ENCODE peak calls at places on chromosomes 3 and 15, in ten cellular contexts. Y is WERI-Rb-1; G is activated B cell treated with CpG ODN at 0.5 μM for 24 hours; R is endodermal cell; A is fibroblast of lung; Z is mammary epithelial cell; S is AG09319; T is CD8-positive, alpha-beta T cell; O is heart left ventricle; U is IMR-90. V is an unnamed sample.
A peak's percentile ranks its signal among the peaks of the same experiment; 100 is the strongest.

GRCh38 chr15:80904941-80905532 is 84.6 kb downstream of the MESD start:
- DNase-seq in Z (no peak), U (peak; percentile 35), O (peak; percentile 41), S (no peak), T (no peak), G (no peak), R (no peak), A (no peak), Y (no peak), V (peak; percentile 24)

GRCh38 chr3:141280086-141280485 is 48.5 kb downstream of the PXYLP1 start:
- DNase-seq in A (peak; percentile 88), T (no peak), S (no peak), Z (no peak), O (no peak), Y (no peak), U (peak; percentile 26), G (no peak), R (no peak), V (peak; percentile 23)

GRCh38 chr3:55547086-55547666 is 60.1 kb upstream of the WNT5A start:
- DNase-seq in O (no peak), Z (no peak), A (no peak), T (no peak), R (no peak), Y (no peak), U (no peak), G (no peak), S (no peak), V (no peak)

GRCh38 chr3:98977520-98977919 is 76.0 kb upstream of the DCBLD2 start:
- DNase-seq in G (no peak), Y (no peak), T (no peak), U (peak; percentile 91), R (no peak), S (no peak), A (peak; percentile 99), Z (peak; percentile 90), O (no peak), V (peak; percentile 95)

GRCh38 chr15:64923546-64923945 is 11.8 kb downstream of the ANKDD1A start:
- DNase-seq in Y (no peak), G (no peak), O (no peak), S (no peak), U (no peak), R (no peak), Z (no peak), T (no peak), A (no peak), V (no peak)

GRCh38 chr15:22262613-22263020 is 182.3 kb downstream of the OR4M2 start:
- DNase-seq in Y (no peak), T (peak; percentile 33), G (no peak), O (peak; percentile 48), Z (no peak), A (no peak), U (no peak), R (no peak), S (no peak), V (peak; percentile 13)

GRCh38 chr3:36774072-36774471 is 9.7 kb upstream of the DCLK3 start:
- DNase-seq in Z (no peak), S (no peak), G (no peak), O (no peak), A (peak; percentile 4), U (peak; percentile 66), Y (no peak), R (no peak), T (no peak), V (peak; percentile 62)

GRCh38 chr15:29346998-29347397 is 77.4 kb upstream of the NSMCE3 start:
- DNase-seq in R (no peak), O (no peak), U (no peak), G (no peak), Z (no peak), T (no peak), S (no peak), Y (no peak), A (no peak), V (no peak)

DNA sequence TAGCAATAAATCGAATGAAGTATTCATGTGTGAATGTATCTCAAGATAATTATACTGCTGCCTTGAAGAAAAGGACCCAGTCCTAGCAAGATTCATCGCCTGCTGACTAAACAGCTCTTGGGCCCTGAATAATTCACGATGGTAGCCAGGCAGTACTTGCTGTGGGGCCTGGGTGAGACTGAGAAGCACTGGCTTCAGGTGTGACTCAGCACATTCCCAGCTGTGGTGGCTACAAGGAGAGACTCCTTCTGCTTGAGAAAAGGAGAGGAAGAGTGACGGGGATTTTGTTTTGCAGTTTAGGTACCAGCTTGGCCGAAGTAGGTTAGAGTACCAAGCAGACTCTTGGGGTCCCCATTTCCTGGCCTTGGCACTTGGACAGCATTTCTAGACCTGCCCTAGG is 47.6 kb upstream of the CD200R1L start:
- DNase-seq in S (no peak), U (peak; percentile 63), A (peak; percentile 84), O (no peak), G (no peak), T (no peak), R (peak; percentile 83), Z (peak; percentile 43), Y (no peak), V (peak; percentile 19)
- TF ChIP-seq CTCF in S (no peak), U (no peak), A (no peak), O (no peak), G (no peak), T (no peak), R (no peak), Z (no peak), Y (no peak), V (no peak)

DNA sequence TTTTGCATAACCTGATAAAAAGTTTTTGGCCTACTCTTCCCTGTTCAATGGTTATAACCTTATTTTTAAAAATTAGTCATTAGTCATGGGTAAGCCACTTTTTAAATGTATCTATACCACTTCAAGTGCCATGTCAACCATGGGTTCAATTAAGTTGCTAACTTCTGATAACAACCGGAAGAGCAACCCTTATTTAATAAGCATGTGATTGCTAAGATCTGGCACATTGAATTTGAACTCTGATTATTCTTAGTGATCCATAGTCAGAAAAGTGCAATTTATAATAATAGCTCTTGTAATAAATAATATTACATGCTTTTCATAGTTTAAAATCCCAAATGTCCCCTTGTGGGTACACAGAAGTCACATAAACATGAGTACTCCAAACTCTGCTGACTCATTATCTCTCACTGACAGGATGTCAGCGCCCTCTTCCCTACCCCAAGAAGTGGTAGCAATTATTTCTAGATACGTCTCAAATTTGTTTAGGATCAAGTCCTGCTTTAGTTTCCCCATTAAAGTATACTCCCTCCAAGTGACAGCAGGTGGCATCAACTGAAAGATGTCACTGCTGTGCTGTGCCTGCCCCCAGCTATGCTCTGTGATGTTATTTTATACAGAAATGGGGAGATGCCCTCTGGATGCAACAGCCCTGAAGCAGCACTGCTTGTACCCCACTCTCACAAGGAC is 18.6 kb downstream of the SAMD7 start:
- DNase-seq in Z (no peak), R (no peak), Y (no peak), A (no peak), T (no peak), G (no peak), S (no peak), O (no peak), U (no peak), V (no peak)
- TF ChIP-seq CTCF in Z (no peak), R (no peak), Y (no peak), A (no peak), T (no peak), G (no peak), S (no peak), O (no peak), U (no peak), V (no peak)

GRCh38 chr15:92118162-92118935 is 264.8 kb downstream of the SLCO3A1 start:
- DNase-seq in U (peak; percentile 39), R (peak; percentile 66), O (no peak), Z (peak; percentile 32), A (peak; percentile 60), Y (no peak), S (no peak), T (no peak), G (no peak), V (peak; percentile 60)

GRCh38 chr15:92120082-92120481 is 266.6 kb downstream of the SLCO3A1 start:
- DNase-seq in A (no peak), G (no peak), S (no peak), U (no peak), O (no peak), R (no peak), Z (no peak), Y (no peak), T (no peak), V (peak; percentile 40)

GRCh38 chr15:92118936-92119325 is 265.4 kb downstream of the SLCO3A1 start:
- DNase-seq in S (no peak), A (no peak), T (no peak), G (no peak), U (no peak), Z (no peak), Y (no peak), R (no peak), O (no peak), V (no peak)

GRCh38 chr15:92122259-92122658 is 268.8 kb downstream of the SLCO3A1 start:
- DNase-seq in O (no peak), S (no peak), Z (peak; percentile 13), Y (no peak), U (no peak), A (no peak), T (no peak), G (no peak), R (no peak), V (no peak)

DNA sequence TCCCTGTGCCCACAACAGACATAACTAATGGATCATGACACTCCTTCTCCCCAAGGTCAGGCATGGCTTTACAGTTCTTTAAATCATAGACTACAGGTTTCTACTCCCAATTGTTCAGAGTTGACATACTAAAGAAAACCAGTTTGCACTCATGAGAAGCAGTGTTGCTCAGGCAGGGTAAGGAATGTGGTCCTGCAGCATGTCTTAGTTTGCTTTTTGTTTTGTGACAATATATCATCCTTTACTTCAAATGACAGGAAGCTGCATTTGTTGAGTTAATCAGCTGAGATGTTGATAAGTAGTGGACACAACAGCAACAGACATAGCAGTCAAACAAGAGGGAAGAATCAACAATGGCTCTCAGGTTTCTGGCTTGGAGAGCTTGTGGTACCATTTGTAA is 267.5 kb downstream of the SLCO3A1 start:
- DNase-seq in O (no peak), G (no peak), Z (no peak), Y (no peak), U (no peak), R (peak; percentile 38), A (no peak), T (no peak), S (no peak), V (no peak)
- TF ChIP-seq CTCF in O (no peak), G (no peak), Z (no peak), Y (no peak), U (no peak), R (no peak), A (no peak), T (no peak), S (no peak), V (no peak)

GRCh38 chr15:89325039-89325803 is 9.4 kb downstream of the POLG start:
- DNase-seq in Y (no peak), A (no peak), R (no peak), Z (no peak), S (no peak), U (no peak), O (no peak), T (no peak), G (no peak), V (no peak)

GRCh38 chr15:89323825-89324224 is 10.8 kb downstream of the POLG start:
- DNase-seq in G (no peak), Z (no peak), A (no peak), U (no peak), Y (no peak), R (no peak), T (no peak), O (no peak), S (no peak), V (no peak)

GRCh38 chr15:89320200-89320599 is 14.4 kb downstream of the POLG start:
- DNase-seq in G (no peak), O (no peak), U (no peak), A (no peak), R (no peak), S (no peak), T (no peak), Y (no peak), Z (no peak), V (no peak)

GRCh38 chr15:89322822-89323221 is 11.8 kb downstream of the POLG start:
- DNase-seq in Z (no peak), S (no peak), Y (no peak), G (no peak), O (no peak), U (no peak), A (no peak), T (no peak), R (no peak), V (no peak)

DNA sequence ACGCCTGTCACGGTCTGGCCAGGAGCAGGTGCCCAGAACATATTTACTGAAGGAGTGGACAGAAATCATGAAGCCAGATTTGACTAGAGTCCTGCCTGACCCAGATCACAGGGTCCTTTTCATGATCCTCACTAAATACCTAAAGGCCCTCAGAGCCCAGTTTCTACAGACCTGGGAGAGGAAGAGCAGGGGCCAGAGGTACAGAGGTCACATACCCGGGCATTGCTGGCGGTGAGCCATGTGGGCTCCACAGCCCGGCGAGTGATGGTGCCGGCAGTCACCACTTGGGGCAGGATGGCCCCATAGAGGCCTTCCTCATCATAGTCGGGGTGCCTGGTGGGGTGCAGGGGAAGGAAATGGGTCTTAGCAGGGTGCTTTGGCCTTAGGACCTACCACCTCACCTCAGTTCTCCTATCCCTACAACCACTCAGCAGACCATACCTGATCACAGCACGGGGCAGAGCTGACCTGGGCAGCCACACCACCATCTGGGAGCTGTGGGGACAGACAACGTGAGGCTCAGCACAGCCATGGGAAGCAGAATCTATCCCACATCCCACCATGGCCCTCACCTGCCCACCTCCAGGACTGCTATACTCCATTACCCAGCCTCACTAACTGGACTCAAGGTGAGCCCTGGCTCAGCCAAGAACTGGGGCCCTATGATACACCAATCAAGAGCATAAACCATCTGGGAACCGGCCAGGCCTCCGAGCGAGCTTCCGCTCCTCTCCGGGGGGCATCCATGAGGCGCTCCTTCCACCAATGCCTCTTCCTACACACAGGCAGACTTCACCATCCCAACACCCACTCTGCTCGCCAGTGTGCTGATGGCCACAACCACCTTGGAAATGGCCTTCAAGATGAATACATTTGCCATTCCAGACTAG is 12.9 kb downstream of the POLG start:
- DNase-seq in Z (no peak), O (no peak), U (no peak), G (no peak), T (no peak), S (no peak), Y (no peak), R (peak; percentile 51), A (no peak), V (no peak)
- TF ChIP-seq CTCF in Z (no peak), O (no peak), U (no peak), G (no peak), T (no peak), S (no peak), Y (peak; percentile 16), R (peak; percentile 44), A (no peak), V (peak; percentile 10)

V was measured in fibroblast of mammary gland.